ENCODE peak calls at places on chromosomes 3 and 15, in five cellular contexts. G, C, Q, P and W are unnamed samples. For H3K27me3, the result is how much of the 10 kb centered on the place peaks cover.

GRCh38 chr3:171967932-171968678 is 71.3 kb upstream of the FNDC3B start:
- DNase-seq in C (no peak), Q (no peak), G (no peak), P (no peak), W (no peak)

GRCh38 chr3:14520149-14520548 is 20.0 kb downstream of the GRIP2 start:
- DNase-seq in G (no peak), P (no peak), C (no peak), Q (peak), W (no peak)

GRCh38 chr3:159766563-159767185 is 222.0 kb upstream of the IL12A start:
- DNase-seq in C (no peak), Q (peak), G (no peak), P (no peak), W (peak)

GRCh38 chr3:59451041-59451763 is 401.4 kb upstream of the CFAP20DC start:
- DNase-seq in Q (no peak), G (peak), P (no peak), C (no peak), W (no peak)

GRCh38 chr3:188656196-188656982 is 502.4 kb downstream of the LPP start:
- DNase-seq in G (no peak), Q (no peak), P (no peak), C (no peak), W (no peak)

GRCh38 chr15:49810651-49811175 is 189.9 kb downstream of the DTWD1 start:
- DNase-seq in P (no peak), G (no peak), Q (no peak), C (no peak), W (no peak)

GRCh38 chr15:71186267-71186666 is 71.0 kb downstream of the THSD4 start:
- DNase-seq in G (no peak), Q (no peak), P (no peak), C (no peak), W (peak)

GRCh38 chr3:151210676-151211381 is 7.8 kb upstream of the GPR171 start:
- DNase-seq in Q (no peak), G (no peak), P (no peak), C (peak), W (no peak)

GRCh38 chr3:134090031-134090430 is 60.3 kb upstream of the SLCO2A1 start:
- DNase-seq in G (no peak), Q (no peak), C (no peak), P (no peak), W (no peak)

GRCh38 chr15:95669146-95669922 is 661.2 kb upstream of the NR2F2 start:
- DNase-seq in G (no peak), P (no peak), Q (no peak), C (peak), W (no peak)

GRCh38 chr15:96160269-96160668 is 170.2 kb upstream of the NR2F2 start:
- DNase-seq in C (no peak), P (no peak), G (no peak), Q (no peak), W (peak)

GRCh38 chr3:99651561-99651960 is 13.2 kb downstream of the COL8A1 start:
- DNase-seq in G (no peak), C (no peak), P (no peak), Q (no peak), W (peak)
- H3K27ac ChIP-seq in G (no peak), C (no peak), P (no peak), Q (no peak), W (no peak)

GRCh38 chr3:128482857-128483656 is 9.9 kb downstream of the GATA2 start:
- DNase-seq in C (no peak), G (no peak), P (no peak), Q (peak), W (peak)
- H3K27me3 ChIP-seq in C (under half), G (half or more), P (half or more), Q (half or more), W (under half)

DNA sequence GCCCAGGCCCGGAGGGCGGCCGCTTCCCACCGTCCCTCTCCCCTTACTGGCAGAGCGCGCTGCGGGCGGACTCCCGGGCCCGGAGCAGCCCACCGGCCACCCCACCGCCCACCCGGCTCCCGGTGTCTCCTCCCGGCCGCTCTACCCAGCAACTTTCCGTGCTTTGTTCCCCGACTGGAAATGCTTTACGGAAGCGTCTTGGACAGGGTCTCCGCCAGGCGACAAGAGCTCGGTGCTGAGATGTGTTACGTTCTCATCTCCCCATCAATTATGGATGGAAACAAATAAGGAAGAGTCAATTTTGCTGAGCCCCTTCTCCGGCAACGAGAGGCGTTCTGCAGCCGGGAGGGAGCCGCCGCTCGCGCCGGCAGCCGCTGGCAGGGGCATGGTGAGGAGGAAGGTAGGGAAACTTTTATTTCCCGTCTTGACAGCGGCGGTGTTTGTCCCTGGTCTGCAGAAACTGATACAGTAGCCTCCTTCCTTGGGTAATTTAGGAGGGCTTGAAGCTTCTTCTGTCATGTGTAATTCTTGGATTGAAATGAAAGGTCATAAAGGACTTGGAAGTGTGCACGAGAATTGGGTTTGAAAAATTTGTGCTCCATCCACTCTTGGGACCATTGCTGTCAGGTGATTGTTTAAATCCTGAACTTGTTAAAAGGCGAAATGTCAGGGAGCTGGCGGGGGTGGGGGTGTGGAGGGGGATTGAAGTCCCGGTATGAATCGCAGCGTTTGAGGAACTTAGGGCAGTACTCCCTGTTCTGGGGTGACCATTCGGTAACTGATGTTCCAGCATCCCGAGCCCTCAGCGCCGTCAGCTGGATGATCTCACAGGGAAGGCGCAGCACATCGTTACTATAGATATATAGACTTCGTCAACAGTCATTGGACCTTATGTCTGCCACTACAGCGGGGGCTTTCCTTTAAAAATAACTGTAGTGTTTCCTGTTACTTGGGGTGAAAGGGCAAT is 1.5 kb downstream of the SEMA6D start:
- DNase-seq in G (no peak), C (no peak), Q (no peak), P (no peak), W (no peak)
- H3K27ac ChIP-seq in G (no peak), C (peak), Q (no peak), P (no peak), W (no peak)

DNA sequence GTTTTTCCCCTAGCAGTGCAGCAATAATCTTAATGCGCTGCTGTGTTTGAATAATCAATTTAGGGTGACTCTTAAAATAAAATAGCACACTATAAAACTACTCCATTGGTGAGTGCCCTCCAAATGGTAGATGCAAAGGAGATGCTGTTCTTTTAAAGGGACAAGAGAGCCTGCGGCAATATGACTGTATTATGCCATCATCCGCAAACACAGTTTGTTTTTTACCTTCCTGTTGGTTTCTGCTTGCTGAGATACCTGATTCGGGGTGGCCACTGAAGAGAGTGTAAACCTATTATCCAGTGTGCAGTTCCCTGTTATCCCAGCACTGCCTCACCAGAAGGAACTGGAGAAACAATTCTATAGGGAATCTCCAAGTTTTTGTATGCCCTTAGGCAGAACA is 523.1 kb upstream of the TGFBR2 start:
- DNase-seq in C (no peak), G (no peak), Q (no peak), P (no peak), W (no peak)
- H3K27me3 ChIP-seq in C (under half), G (under half), Q (under half), P (under half), W (under half)

GRCh38 chr3:128701342-128702212 is 24.4 kb upstream of the RAB7A start:
- DNase-seq in G (no peak), P (no peak), Q (no peak), C (no peak), W (no peak)
- H3K27ac ChIP-seq in G (no peak), P (no peak), Q (no peak), C (no peak), W (no peak)